ENCODE peak calls at places on chromosomes 16 and 17, in four cellular contexts. X is Calu3, R is GM20000, O is ascending aorta. K is an unnamed sample.

GRCh38 chr16:56389554-56389953 is 35.8 kb downstream of the AMFR start:
- DNase-seq in R (no peak), X (no peak), O (no peak), K (no peak)

GRCh38 chr17:2412561-2413021 is 11.7 kb upstream of the MNT start:
- DNase-seq in R (no peak), X (no peak), O (peak), K (no peak)

GRCh38 chr17:76866774-76867577 is 1.2 kb upstream of the MGAT5B start:
- DNase-seq in R (no peak), X (peak), O (no peak), K (no peak)

GRCh38 chr17:78580277-78580804 is 3.1 kb upstream of the DNAH17 start:
- DNase-seq in O (no peak), R (no peak), X (no peak), K (no peak)

GRCh38 chr17:35243459-35244204 is 760 bp downstream of the SLFN5 start:
- DNase-seq in R (peak), X (peak), O (peak), K (peak)

GRCh38 chr16:2022723-2023097 is 3.1 kb downstream of the NPW start:
- DNase-seq in O (no peak), R (no peak), X (peak), K (no peak)

GRCh38 chr16:14242769-14243168 is 171.7 kb downstream of the MRTFB start:
- DNase-seq in R (no peak), X (no peak), O (no peak), K (no peak)

GRCh38 chr17:3574231-3574630 is 16.6 kb upstream of the TRPV3 start:
- DNase-seq in X (no peak), O (no peak), R (no peak), K (no peak)

GRCh38 chr17:79362086-79362995 is 248.5 kb downstream of the RBFOX3 start:
- DNase-seq in X (no peak), R (no peak), O (no peak), K (no peak)

GRCh38 chr16:50631985-50632576 is 49.0 kb downstream of the SNX20 start:
- DNase-seq in O (no peak), R (no peak), X (no peak), K (no peak)

GRCh38 chr16:681746-682427 is 1.7 kb downstream of the STUB1 start:
- DNase-seq in R (no peak), X (peak), O (no peak), K (no peak)

GRCh38 chr17:9054146-9054545 is 32.8 kb downstream of the NTN1 start:
- DNase-seq in R (no peak), X (no peak), O (peak), K (no peak)

GRCh38 chr17:82315703-82316358 is 1.6 kb downstream of the CD7 start:
- DNase-seq in R (no peak), X (no peak), O (no peak), K (no peak)

GRCh38 chr17:72295916-72296315 is 175.1 kb downstream of the SOX9 start:
- DNase-seq in X (no peak), R (no peak), O (no peak), K (no peak)

GRCh38 chr16:30747331-30747730 is 894 bp upstream of the PHKG2 start:
- DNase-seq in X (no peak), O (no peak), R (no peak), K (no peak)

GRCh38 chr17:17806611-17807010 is 30.2 kb downstream of the SREBF1 start:
- DNase-seq in X (no peak), R (no peak), O (no peak), K (no peak)

GRCh38 chr17:71071837-71072236 is 902.5 kb downstream of the KCNJ2 start:
- DNase-seq in R (no peak), X (peak), O (no peak), K (no peak)

GRCh38 chr17:21705021-21705601 is 12.8 kb downstream of the KCNJ18 start:
- DNase-seq in R (no peak), O (no peak), X (no peak), K (no peak)

GRCh38 chr17:8611135-8611534 is 19.4 kb downstream of the MYH10 start:
- DNase-seq in R (no peak), X (no peak), O (no peak), K (no peak)

GRCh38 chr17:72219136-72219823 is 98.5 kb downstream of the SOX9 start:
- DNase-seq in R (no peak), X (no peak), O (no peak), K (no peak)

GRCh38 chr16:82738699-82739098 is 111.9 kb downstream of the CDH13 start:
- DNase-seq in R (no peak), X (no peak), O (no peak), K (no peak)

GRCh38 chr17:16880121-16880842 is 91.6 kb downstream of the TNFRSF13B start:
- DNase-seq in R (no peak), O (peak), X (no peak), K (no peak)

GRCh38 chr16:89576173-89577054 is 856 bp downstream of the CPNE7 start:
- DNase-seq in R (no peak), X (no peak), O (no peak), K (no peak)

GRCh38 chr17:45110676-45111611 is 21.4 kb downstream of the PLCD3 start:
- DNase-seq in R (no peak), O (no peak), X (no peak), K (no peak)
- TF ChIP-seq CTCF in R (no peak), O (peak), X (no peak), K (no peak)

DNA sequence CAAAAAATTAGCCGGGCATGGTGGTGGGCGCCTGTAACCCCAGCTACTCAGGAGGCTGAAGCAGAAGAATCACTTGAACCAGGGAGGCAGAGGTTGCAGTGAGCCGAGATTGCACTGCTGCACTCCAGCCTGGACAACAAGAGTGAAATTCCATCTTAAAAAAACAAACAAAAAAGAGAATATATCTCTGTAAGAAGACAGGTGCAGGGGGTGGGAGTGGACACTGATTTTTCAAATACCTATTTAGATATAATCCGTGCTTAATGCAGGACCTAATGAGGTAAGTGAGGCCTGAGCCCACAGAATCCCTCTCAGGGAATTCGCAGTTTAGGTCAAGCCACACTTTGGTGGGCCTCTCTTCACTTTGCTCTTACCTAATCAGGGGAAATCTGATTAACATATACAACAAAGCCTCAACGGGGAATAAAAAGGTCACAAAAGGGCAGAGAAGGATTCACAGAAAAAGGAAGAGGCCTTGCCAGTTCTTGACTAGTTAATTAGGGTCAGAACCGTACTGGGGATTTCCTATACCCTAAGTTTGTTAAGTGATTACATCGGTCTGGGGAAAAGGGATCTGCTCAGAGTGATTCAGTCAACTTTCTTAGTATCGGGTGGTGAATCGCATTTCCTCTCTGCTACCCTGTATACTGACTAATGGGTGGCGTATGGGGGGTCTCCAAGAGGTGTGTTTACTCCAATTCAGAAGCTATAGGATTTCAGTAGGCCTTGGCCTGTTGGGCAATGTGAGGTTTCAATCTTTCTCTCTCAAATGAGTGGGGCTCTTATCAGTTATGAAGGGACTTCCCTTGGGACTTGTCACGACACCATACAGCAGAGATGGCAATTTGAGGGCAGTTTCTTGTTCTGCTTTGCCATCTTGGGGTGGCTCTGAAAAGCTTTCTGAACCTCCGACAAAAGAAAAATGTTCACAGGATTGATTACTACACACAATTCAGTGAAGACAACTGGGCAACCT is 1.9 kb upstream of the NFAT5 start:
- DNase-seq in O (no peak), R (peak), X (peak), K (peak)
- TF ChIP-seq CTCF in O (no peak), R (no peak), X (no peak), K (no peak)

DNA sequence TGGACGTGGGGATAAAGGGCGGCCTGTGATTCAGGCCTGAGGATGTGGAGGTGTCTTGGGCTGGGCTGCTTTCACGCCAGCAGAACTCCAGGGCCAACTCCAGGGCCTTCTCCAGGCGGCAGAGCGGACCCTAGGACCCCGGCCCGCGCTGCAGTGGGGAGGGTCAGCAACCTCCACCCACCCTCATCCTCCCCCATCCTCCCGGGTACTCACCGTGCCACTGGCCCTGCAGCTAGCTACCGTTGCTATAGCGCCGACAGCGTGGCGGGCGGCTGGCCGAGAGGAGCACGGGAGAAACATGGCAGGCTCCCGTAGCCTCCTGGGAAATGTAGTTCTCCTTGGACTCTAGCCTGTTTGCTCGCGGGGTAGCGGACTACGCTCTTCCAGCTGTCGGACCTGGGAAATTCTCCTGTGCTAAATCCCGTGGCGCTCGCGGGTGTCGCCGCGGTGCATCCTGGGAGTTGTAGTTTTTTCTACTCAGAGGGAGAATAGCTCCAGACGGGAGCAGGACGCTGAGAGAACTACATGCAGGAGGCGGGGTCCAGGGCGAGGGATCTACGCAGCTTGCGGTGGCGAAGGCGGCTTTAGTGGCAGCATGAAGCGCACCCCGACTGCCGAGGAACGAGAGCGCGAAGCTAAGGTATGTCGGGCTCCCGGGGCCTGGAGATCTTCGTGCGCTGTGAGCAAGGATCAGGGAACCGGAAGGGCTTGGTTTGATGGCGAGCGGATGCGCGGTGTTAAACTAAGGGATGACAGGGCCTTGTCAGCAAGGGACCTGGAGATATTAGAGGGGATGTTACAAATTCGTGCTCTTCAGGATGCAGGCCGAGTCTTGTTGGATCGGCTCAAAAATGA is at the start of the genes FTO and RPGRIP1L:
- DNase-seq in X (peak), R (peak), O (peak), K (peak)
- TF ChIP-seq CTCF in X (no peak), R (no peak), O (peak), K (no peak)

GRCh38 chr17:7262192-7263070 is at the start of gene CLDN7:
- DNase-seq in O (no peak), R (peak), X (peak), K (no peak)
- TF ChIP-seq CTCF in O (no peak), R (no peak), X (no peak), K (no peak)